ENCODE peak calls at places on chromosomes 7 and 10, in four cellular contexts. One of them, this sample, is unnamed.

GRCh38 chr7:106218546-106218945 is 66.2 kb downstream of the NAMPT start:
- DNase-seq in A549: no peak
- DNase-seq in K562: no peak
- DNase-seq in HepG2: no peak
- DNase-seq in this sample: peak; percentile 21

GRCh38 chr10:15324113-15324512 is 47.0 kb downstream of the FAM171A1 start:
- DNase-seq in A549: no peak
- DNase-seq in K562: no peak
- DNase-seq in HepG2: no peak
- DNase-seq in this sample: no peak

GRCh38 chr10:5293691-5294550 is 70.8 kb upstream of the UCN3 start:
- DNase-seq in A549: peak; percentile 91
- DNase-seq in K562: peak; percentile 20
- DNase-seq in HepG2: peak; percentile 68
- DNase-seq in this sample: peak; percentile 33

GRCh38 chr7:47622946-47623640 is 41.2 kb upstream of the TNS3 start:
- DNase-seq in A549: peak; percentile 75
- DNase-seq in K562: no peak
- DNase-seq in HepG2: peak; percentile 89
- DNase-seq in this sample: peak; percentile 97

GRCh38 chr7:39733881-39734571 is 110.7 kb downstream of the RALA start:
- DNase-seq in A549: peak; percentile 47
- DNase-seq in K562: no peak
- DNase-seq in HepG2: peak; percentile 36
- DNase-seq in this sample: peak; percentile 93

GRCh38 chr7:35905555-35905954 is 104.7 kb downstream of the SEPTIN7 start:
- DNase-seq in A549: no peak
- DNase-seq in K562: no peak
- DNase-seq in HepG2: no peak
- DNase-seq in this sample: peak; percentile 66

GRCh38 chr10:103676058-103676785 is 179.2 kb downstream of the SH3PXD2A start:
- DNase-seq in A549: peak; percentile 58
- DNase-seq in K562: no peak
- DNase-seq in HepG2: no peak
- DNase-seq in this sample: peak; percentile 34

GRCh38 chr7:65910237-65910636 is 37.4 kb downstream of the VKORC1L1 start:
- DNase-seq in A549: no peak
- DNase-seq in K562: no peak
- DNase-seq in HepG2: no peak
- DNase-seq in this sample: peak; percentile 33

GRCh38 chr7:36967387-36967786 is 243.1 kb upstream of the AOAH start:
- DNase-seq in A549: peak; percentile 69
- DNase-seq in K562: peak; percentile 63
- DNase-seq in HepG2: peak; percentile 79
- DNase-seq in this sample: peak; percentile 62

GRCh38 chr7:131745645-131746248 is 189.3 kb upstream of the PODXL start:
- DNase-seq in A549: peak; percentile 17
- DNase-seq in K562: no peak
- DNase-seq in HepG2: peak; percentile 7
- DNase-seq in this sample: peak; percentile 43

GRCh38 chr7:129489491-129489890 is 12.8 kb upstream of the SMKR1 start:
- DNase-seq in A549: no peak
- DNase-seq in K562: no peak
- DNase-seq in HepG2: peak; percentile 12
- DNase-seq in this sample: peak; percentile 93

GRCh38 chr10:86128360-86128759 is 238.2 kb downstream of the GRID1 start:
- DNase-seq in A549: no peak
- DNase-seq in K562: no peak
- DNase-seq in HepG2: no peak
- DNase-seq in this sample: no peak

GRCh38 chr7:90165724-90166123 is 11.5 kb downstream of the STEAP1 start:
- DNase-seq in A549: no peak
- DNase-seq in K562: no peak
- DNase-seq in HepG2: no peak
- DNase-seq in this sample: no peak

GRCh38 chr10:117762819-117763172 is 220.2 kb downstream of the EMX2 start:
- DNase-seq in A549: peak; percentile 18
- DNase-seq in K562: no peak
- DNase-seq in HepG2: no peak
- DNase-seq in this sample: no peak

GRCh38 chr10:48247680-48248079 is 26.8 kb downstream of the FRMPD2 start:
- DNase-seq in A549: no peak
- DNase-seq in K562: no peak
- DNase-seq in HepG2: no peak
- DNase-seq in this sample: no peak

GRCh38 chr10:110504111-110504735 is 6.5 kb downstream of the DUSP5 start:
- DNase-seq in A549: peak; percentile 38
- DNase-seq in K562: peak; percentile 44
- DNase-seq in HepG2: no peak
- DNase-seq in this sample: peak; percentile 91
- TF ChIP-seq MAZ in A549: no peak
- TF ChIP-seq MAZ in K562: no peak
- TF ChIP-seq MAZ in HepG2: no peak
- TF ChIP-seq MAZ in this sample: no peak

GRCh38 chr10:17989908-17990767 is 38.4 kb downstream of the SLC39A12 start:
- DNase-seq in A549: peak; percentile 37
- DNase-seq in K562: no peak
- DNase-seq in HepG2: no peak
- DNase-seq in this sample: peak; percentile 90
- TF ChIP-seq MAZ in A549: no peak
- TF ChIP-seq MAZ in K562: no peak
- TF ChIP-seq MAZ in HepG2: no peak
- TF ChIP-seq MAZ in this sample: no peak

GRCh38 chr7:115015619-115016018 is 93.7 kb downstream of the MDFIC start:
- DNase-seq in A549: peak; percentile 47
- DNase-seq in K562: no peak
- DNase-seq in HepG2: no peak
- DNase-seq in this sample: peak; percentile 97
- TF ChIP-seq MAZ in A549: no peak
- TF ChIP-seq MAZ in K562: no peak
- TF ChIP-seq MAZ in HepG2: no peak
- TF ChIP-seq MAZ in this sample: peak; percentile 38

GRCh38 chr7:102992820-102993531 is 80.2 kb downstream of the LRRC17 start:
- DNase-seq in A549: peak; percentile 58
- DNase-seq in K562: peak; percentile 84
- DNase-seq in HepG2: peak; percentile 26
- DNase-seq in this sample: peak; percentile 87
- TF ChIP-seq MAZ in A549: no peak
- TF ChIP-seq MAZ in K562: no peak
- TF ChIP-seq MAZ in HepG2: no peak
- TF ChIP-seq MAZ in this sample: no peak

DNA sequence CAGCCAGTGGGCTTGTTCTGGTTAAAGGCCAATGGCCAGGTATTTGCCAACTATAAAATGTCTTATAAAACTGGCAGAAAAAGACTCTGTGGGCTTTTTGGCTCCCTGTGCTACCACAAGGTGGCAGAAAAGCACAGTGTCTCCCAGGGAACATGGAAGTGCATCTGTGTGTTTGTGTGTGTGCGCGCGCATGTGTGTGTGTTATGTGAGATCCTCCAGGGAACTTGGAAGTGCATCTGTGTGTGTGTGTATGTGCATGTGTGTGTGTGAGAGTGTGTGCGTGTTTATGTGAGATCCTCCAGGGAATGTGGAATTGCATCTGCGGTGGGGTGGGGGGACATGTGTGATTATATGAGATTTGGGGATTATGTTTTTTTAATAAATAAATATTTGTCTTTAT is 30.2 kb upstream of the ABI1 start:
- DNase-seq in A549: peak; percentile 78
- DNase-seq in K562: peak; percentile 18
- DNase-seq in HepG2: peak; percentile 72
- DNase-seq in this sample: peak; percentile 66
- TF ChIP-seq MAZ in A549: no peak
- TF ChIP-seq MAZ in K562: no peak
- TF ChIP-seq MAZ in HepG2: no peak
- TF ChIP-seq MAZ in this sample: peak; percentile 9

GRCh38 chr7:101696-102376 is 90.5 kb upstream of the FAM20C start:
- DNase-seq in A549: no peak
- DNase-seq in K562: no peak
- DNase-seq in HepG2: no peak
- DNase-seq in this sample: peak; percentile 79
- TF ChIP-seq MAZ in A549: no peak
- TF ChIP-seq MAZ in K562: no peak
- TF ChIP-seq MAZ in HepG2: no peak
- TF ChIP-seq MAZ in this sample: no peak